ENCODE peak calls at places on chromosomes 1 and 21, in seven cellular contexts. M, Q, F, Z, P, I and K are unnamed samples.

GRCh38 chr1:212141404-212141803 is 105.9 kb downstream of the DTL start:
- DNase-seq in M (peak), Q (no peak), Z (no peak), I (no peak), F (no peak), P (no peak), K (no peak)

GRCh38 chr1:21936366-21937031 is 611 bp downstream of the HSPG2 start:
- DNase-seq in P (peak), Q (no peak), Z (peak), M (no peak), I (no peak), F (no peak), K (no peak)

GRCh38 chr1:205374205-205375078 is 17.7 kb upstream of the KLHDC8A start:
- DNase-seq in Q (peak), P (peak), F (peak), M (peak), Z (no peak), I (no peak), K (peak)

GRCh38 chr21:15495965-15496364 is 233.8 kb upstream of the USP25 start:
- DNase-seq in Q (no peak), I (no peak), F (peak), M (peak), Z (no peak), P (peak), K (no peak)

GRCh38 chr21:21383126-21383525 is 384.9 kb downstream of the NCAM2 start:
- DNase-seq in M (peak), Z (no peak), F (peak), I (no peak), Q (no peak), P (no peak), K (no peak)

GRCh38 chr1:1283821-1284220 is 3.6 kb downstream of the SCNN1D start:
- DNase-seq in I (no peak), Q (no peak), M (no peak), F (no peak), P (peak), Z (no peak), K (no peak)

GRCh38 chr1:180732866-180733265 is 101.0 kb downstream of the XPR1 start:
- DNase-seq in I (no peak), Z (no peak), F (no peak), M (no peak), Q (no peak), P (no peak), K (no peak)

GRCh38 chr21:32285476-32285875 is 6.6 kb upstream of the MIS18A start:
- DNase-seq in Q (no peak), F (no peak), M (no peak), P (no peak), Z (no peak), I (no peak), K (no peak)

GRCh38 chr1:3598522-3599285 is 12.6 kb downstream of the MEGF6 start:
- DNase-seq in F (no peak), P (no peak), M (no peak), I (no peak), Q (no peak), Z (no peak), K (no peak)

GRCh38 chr1:230197644-230198567 is 130.9 kb downstream of the GALNT2 start:
- DNase-seq in P (no peak), Z (no peak), F (no peak), Q (peak), I (no peak), M (no peak), K (no peak)

GRCh38 chr1:186050360-186050759 is 316.2 kb downstream of the HMCN1 start:
- DNase-seq in P (no peak), Q (no peak), F (peak), Z (no peak), I (no peak), M (peak), K (no peak)

GRCh38 chr1:180849031-180849775 is 63.5 kb upstream of the KIAA1614 start:
- DNase-seq in I (no peak), Q (no peak), F (no peak), M (no peak), Z (no peak), P (no peak), K (no peak)

GRCh38 chr1:169109561-169110134 is 3.2 kb downstream of the ATP1B1 start:
- DNase-seq in F (peak), I (no peak), Q (no peak), M (peak), Z (peak), P (peak), K (peak)

GRCh38 chr1:85318217-85318616 is 41.8 kb upstream of the BCL10 start:
- DNase-seq in Z (no peak), M (no peak), F (no peak), Q (no peak), I (no peak), P (no peak), K (no peak)

GRCh38 chr1:3073520-3074296 is 4.7 kb downstream of the PRDM16 start:
- DNase-seq in I (no peak), Z (no peak), P (peak), M (no peak), F (peak), Q (no peak), K (no peak)

GRCh38 chr1:23548704-23549143 is 10.6 kb downstream of the ID3 start:
- DNase-seq in M (peak), I (peak), Z (no peak), F (peak), P (peak), Q (peak), K (no peak)

GRCh38 chr1:151839457-151840409 is at the start of gene C2CD4D:
- DNase-seq in F (no peak), Q (peak), M (no peak), Z (no peak), I (no peak), P (peak), K (no peak)

GRCh38 chr1:188220051-188220450 is 1391.3 kb downstream of the PLA2G4A start:
- DNase-seq in M (no peak), I (no peak), F (no peak), P (no peak), Q (no peak), Z (no peak), K (no peak)

GRCh38 chr1:20197329-20197791 is 11.0 kb upstream of the PLA2G2C start:
- DNase-seq in I (no peak), F (no peak), Q (no peak), Z (no peak), M (no peak), P (no peak), K (no peak)

GRCh38 chr1:84145051-84145450 is 980 bp downstream of the PRKACB start:
- DNase-seq in I (no peak), F (peak), Q (no peak), Z (no peak), M (no peak), P (no peak), K (no peak)

GRCh38 chr1:33383974-33384767 is 46.7 kb downstream of the PHC2 start:
- DNase-seq in P (no peak), Q (no peak), F (peak), Z (peak), M (peak), I (no peak), K (peak)

GRCh38 chr21:44738621-44739020 is 27.2 kb upstream of the TSPEAR start:
- DNase-seq in Q (peak), M (no peak), I (no peak), F (no peak), P (no peak), Z (no peak), K (no peak)

GRCh38 chr1:22076346-22076745 is 23.8 kb downstream of the CDC42 start:
- DNase-seq in Z (no peak), Q (no peak), I (no peak), P (no peak), M (no peak), F (no peak), K (no peak)

GRCh38 chr1:110948038-110948810 is 15.5 kb downstream of the LRIF1 start:
- DNase-seq in F (peak), Z (no peak), M (peak), P (no peak), I (no peak), Q (no peak), K (no peak)

GRCh38 chr1:175154595-175155472 is 37.7 kb downstream of the KIAA0040 start:
- DNase-seq in I (peak), F (peak), P (peak), M (peak), Z (peak), Q (peak), K (no peak)

GRCh38 chr1:52825868-52826267 is 16.7 kb upstream of the ZYG11A start:
- DNase-seq in Z (no peak), I (no peak), F (no peak), P (no peak), M (peak), Q (no peak), K (no peak)

GRCh38 chr1:42971848-42972291 is 13.2 kb upstream of the SLC2A1 start:
- DNase-seq in M (peak), I (no peak), Z (no peak), Q (no peak), P (no peak), F (peak), K (no peak)

GRCh38 chr21:44299458-44300261 is at the start of gene PFKL:
- DNase-seq in Z (peak), Q (peak), I (peak), M (peak), P (peak), F (peak), K (no peak)

GRCh38 chr1:115113781-115114180 is 24.5 kb upstream of the TSPAN2 start:
- DNase-seq in Z (no peak), M (peak), I (no peak), Q (no peak), F (peak), P (no peak), K (no peak)

GRCh38 chr1:1325288-1326074 is 879 bp downstream of the CPTP start:
- DNase-seq in Q (no peak), F (no peak), Z (peak), M (no peak), I (no peak), P (no peak), K (no peak)

GRCh38 chr1:9927259-9927658 is 15.9 kb downstream of the LZIC start:
- DNase-seq in Q (no peak), Z (no peak), P (peak), I (no peak), M (no peak), F (no peak), K (no peak)

GRCh38 chr1:100164226-100164625 is 13.8 kb downstream of the LRRC39 start:
- DNase-seq in M (peak), Q (no peak), I (no peak), P (no peak), Z (no peak), F (peak), K (peak)

GRCh38 chr1:29825941-29826415 is 589.7 kb downstream of the PTPRU start:
- DNase-seq in Z (no peak), Q (no peak), I (no peak), P (no peak), M (no peak), F (no peak), K (no peak)

GRCh38 chr1:154961497-154962237 is at the start of gene PYGO2:
- DNase-seq in I (peak), Z (peak), Q (peak), P (peak), M (peak), F (peak), K (no peak)
- TF ChIP-seq CTCF in I (peak), Z (peak), Q (no peak), P (peak), M (no peak), F (no peak), K (peak)

GRCh38 chr1:183931646-183932271 is 105.8 kb downstream of the COLGALT2 start:
- DNase-seq in M (peak), F (no peak), Z (no peak), P (no peak), I (no peak), Q (no peak), K (no peak)
- H3K4me3 ChIP-seq in M (no peak), F (no peak), Z (no peak), P (no peak), I (no peak), Q (no peak), K (no peak)

GRCh38 chr1:197928849-197929336 is 11.7 kb downstream of the LHX9 start:
- DNase-seq in M (no peak), Z (no peak), I (no peak), Q (no peak), P (peak), F (no peak), K (no peak)
- TF ChIP-seq CTCF in M (no peak), Z (no peak), I (no peak), Q (no peak), P (no peak), F (no peak), K (no peak)

GRCh38 chr21:45855248-45855801 is 126.2 kb upstream of the COL6A1 start:
- DNase-seq in Q (peak), Z (no peak), M (no peak), P (no peak), I (no peak), F (no peak), K (no peak)

GRCh38 chr21:45852886-45853400 is 128.6 kb upstream of the COL6A1 start:
- DNase-seq in I (no peak), M (no peak), F (no peak), Q (peak), Z (no peak), P (peak), K (no peak)

GRCh38 chr21:45856422-45856821 is 125.1 kb upstream of the COL6A1 start:
- DNase-seq in Q (peak), M (no peak), Z (no peak), P (peak), I (no peak), F (no peak), K (no peak)

GRCh38 chr21:45853703-45854342 is 127.7 kb upstream of the COL6A1 start:
- DNase-seq in I (no peak), F (no peak), Z (no peak), Q (peak), M (no peak), P (peak), K (no peak)

GRCh38 chr21:45854702-45855247 is 126.8 kb upstream of the COL6A1 start:
- DNase-seq in P (peak), Z (no peak), Q (peak), M (no peak), I (no peak), F (no peak), K (no peak)
- H3K4me3 ChIP-seq in P (no peak), Z (no peak), Q (no peak), M (no peak), I (no peak), F (no peak), K (no peak)

DNA sequence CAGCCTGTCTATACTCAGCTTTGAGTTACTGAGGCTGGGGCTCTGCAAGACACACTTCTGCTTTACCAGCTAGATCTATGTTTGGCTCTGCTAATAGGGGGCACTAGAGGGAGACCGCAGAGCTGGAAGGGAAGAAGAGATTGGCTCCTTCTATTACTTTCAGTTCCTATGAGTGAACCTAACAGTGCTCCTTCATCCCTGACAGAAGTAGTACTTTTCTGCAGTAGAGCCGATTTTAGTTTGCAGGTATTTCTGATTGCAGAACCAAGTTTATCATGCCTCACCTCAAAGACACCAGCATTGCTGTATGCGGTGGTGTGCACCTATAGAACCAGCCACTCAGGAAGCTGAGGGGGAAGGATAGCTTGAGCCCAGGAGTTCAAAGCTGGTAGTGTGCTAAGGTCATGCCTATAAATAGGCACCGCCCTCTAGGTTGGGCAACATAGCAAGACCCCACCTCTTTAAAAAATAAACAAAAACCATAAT is 5.7 kb upstream of the ZDHHC18 start:
- DNase-seq in M (no peak), I (no peak), P (no peak), F (no peak), Q (no peak), Z (no peak), K (no peak)
- TF ChIP-seq CTCF in M (no peak), I (no peak), P (peak), F (peak), Q (no peak), Z (no peak), K (no peak)